ENCODE peak calls at places on chromosomes 5 and 9, in ten cellular contexts. Q, T, R, S, W, Z, V, Y, M and B are unnamed samples.

GRCh38 chr5:43642428-43642827 is 39.4 kb downstream of the NNT start:
- DNase-seq in Q (no peak), T (no peak), R (no peak), S (no peak), W (no peak), Z (no peak), V (no peak), Y (no peak), M (no peak), B (no peak)

GRCh38 chr9:110115868-110116542 is 92.0 kb downstream of the C9orf152 start:
- DNase-seq in Q (no peak), T (peak; percentile 64), R (peak; percentile 9), S (peak; percentile 73), W (no peak), Z (no peak), V (no peak), Y (no peak), M (peak; percentile 97), B (no peak)

GRCh38 chr5:179294891-179295777 is 50.1 kb downstream of the ADAMTS2 start:
- DNase-seq in Q (no peak), T (peak; percentile 85), R (no peak), S (no peak), W (no peak), Z (no peak), V (no peak), Y (no peak), M (no peak), B (no peak)

GRCh38 chr5:60437308-60437707 is 262.7 kb downstream of the DEPDC1B start:
- DNase-seq in Q (no peak), T (no peak), R (no peak), S (no peak), W (no peak), Z (no peak), V (no peak), Y (no peak), M (no peak), B (no peak)

GRCh38 chr9:26170224-26170623 is 492.0 kb upstream of the TUSC1 start:
- DNase-seq in Q (no peak), T (peak; percentile 43), R (no peak), S (no peak), W (no peak), Z (no peak), V (no peak), Y (no peak), M (no peak), B (no peak)

GRCh38 chr9:109401169-109401989 is 80.5 kb upstream of the EPB41L4B start:
- DNase-seq in Q (no peak), T (peak; percentile 71), R (no peak), S (no peak), W (peak; percentile 74), Z (peak; percentile 73), V (peak; percentile 34), Y (no peak), M (peak; percentile 68), B (peak; percentile 72)

GRCh38 chr5:114467729-114468128 is 105.9 kb downstream of the KCNN2 start:
- DNase-seq in Q (no peak), T (no peak), R (no peak), S (no peak), W (no peak), Z (no peak), V (no peak), Y (no peak), M (no peak), B (no peak)

GRCh38 chr5:121913397-121913796 is 48.4 kb upstream of the SRFBP1 start:
- DNase-seq in Q (no peak), T (no peak), R (no peak), S (no peak), W (peak; percentile 12), Z (no peak), V (peak; percentile 85), Y (no peak), M (no peak), B (no peak)

GRCh38 chr5:11048760-11049159 is 287.7 kb upstream of the DAP start:
- DNase-seq in Q (no peak), T (no peak), R (no peak), S (no peak), W (no peak), Z (no peak), V (no peak), Y (no peak), M (no peak), B (no peak)

GRCh38 chr5:134374234-134374633 is 2.9 kb downstream of the UBE2B start:
- DNase-seq in Q (no peak), T (no peak), R (no peak), S (no peak), W (no peak), Z (no peak), V (no peak), Y (no peak), M (no peak), B (no peak)

GRCh38 chr9:32627394-32627954 is 8.0 kb downstream of the TAF1L start:
- DNase-seq in Q (no peak), T (no peak), R (no peak), S (no peak), W (no peak), Z (no peak), V (no peak), Y (no peak), M (peak; percentile 86), B (no peak)

GRCh38 chr5:35660451-35660850 is 42.8 kb downstream of the SPEF2 start:
- DNase-seq in Q (no peak), T (no peak), R (no peak), S (no peak), W (no peak), Z (no peak), V (no peak), Y (no peak), M (no peak), B (no peak)

GRCh38 chr5:73061593-73061992 is 58.8 kb upstream of the TMEM171 start:
- DNase-seq in Q (no peak), T (no peak), R (no peak), S (no peak), W (no peak), Z (no peak), V (no peak), Y (no peak), M (no peak), B (no peak)

GRCh38 chr9:3824589-3824988 is 298.8 kb upstream of the RFX3 start:
- DNase-seq in Q (no peak), T (peak; percentile 22), R (no peak), S (no peak), W (no peak), Z (no peak), V (no peak), Y (no peak), M (no peak), B (no peak)

GRCh38 chr9:35108946-35109575 is 6.1 kb upstream of the STOML2 start:
- DNase-seq in Q (no peak), T (no peak), R (no peak), S (no peak), W (no peak), Z (no peak), V (no peak), Y (no peak), M (no peak), B (no peak)

GRCh38 chr9:134153450-134153849 is 10.9 kb downstream of the RNU6ATAC start:
- DNase-seq in Q (no peak), T (no peak), R (no peak), S (no peak), W (no peak), Z (no peak), V (no peak), Y (no peak), M (no peak), B (no peak)

GRCh38 chr5:144549580-144549979 is 378.9 kb downstream of the KCTD16 start:
- DNase-seq in Q (no peak), T (no peak), R (no peak), S (no peak), W (no peak), Z (no peak), V (peak; percentile 47), Y (no peak), M (no peak), B (no peak)

GRCh38 chr9:136305822-136306690 is 2.2 kb upstream of the CCDC187 start:
- DNase-seq in Q (no peak), T (no peak), R (no peak), S (no peak), W (no peak), Z (no peak), V (no peak), Y (no peak), M (no peak), B (peak; percentile 71)

GRCh38 chr9:106502930-106503329 is 360.0 kb upstream of the ZNF462 start:
- DNase-seq in Q (no peak), T (no peak), R (no peak), S (no peak), W (no peak), Z (no peak), V (no peak), Y (no peak), M (no peak), B (no peak)

GRCh38 chr5:9544502-9545300 is 1.2 kb downstream of the SEMA5A start:
- DNase-seq in Q (peak; percentile 28), T (peak; percentile 88), R (peak; percentile 78), S (peak; percentile 63), W (peak; percentile 67), Z (peak; percentile 59), V (peak; percentile 93), Y (no peak), M (peak; percentile 58), B (peak; percentile 95)

GRCh38 chr9:97528529-97529230 is 27.2 kb downstream of the TMOD1 start:
- DNase-seq in Q (no peak), T (no peak), R (no peak), S (no peak), W (no peak), Z (no peak), V (no peak), Y (no peak), M (no peak), B (no peak)

GRCh38 chr5:173890195-173890951 is 2.2 kb downstream of the CPEB4 start:
- DNase-seq in Q (no peak), T (peak; percentile 33), R (no peak), S (no peak), W (no peak), Z (no peak), V (peak; percentile 47), Y (no peak), M (no peak), B (peak; percentile 31)

GRCh38 chr9:98087420-98088354 is 31.2 kb downstream of the NANS start:
- DNase-seq in Q (no peak), T (peak; percentile 63), R (no peak), S (no peak), W (no peak), Z (no peak), V (no peak), Y (peak; percentile 28), M (peak; percentile 69), B (peak; percentile 48)

GRCh38 chr9:133694686-133695085 is 43.5 kb downstream of the SARDH start:
- DNase-seq in Q (no peak), T (no peak), R (no peak), S (no peak), W (no peak), Z (no peak), V (no peak), Y (no peak), M (no peak), B (no peak)

GRCh38 chr5:24788829-24789509 is 144.2 kb upstream of the CDH10 start:
- DNase-seq in Q (no peak), T (peak; percentile 53), R (no peak), S (peak; percentile 4), W (no peak), Z (no peak), V (no peak), Y (no peak), M (peak; percentile 52), B (no peak)

GRCh38 chr5:65803699-65804426 is 81.9 kb downstream of the NLN start:
- DNase-seq in Q (no peak), T (no peak), R (no peak), S (no peak), W (no peak), Z (no peak), V (no peak), Y (no peak), M (no peak), B (no peak)

GRCh38 chr5:142830241-142831018 is 60.3 kb downstream of the ARHGAP26 start:
- DNase-seq in Q (no peak), T (peak; percentile 39), R (no peak), S (no peak), W (no peak), Z (no peak), V (no peak), Y (no peak), M (no peak), B (no peak)

GRCh38 chr5:107937710-107938355 is 267.1 kb upstream of the EFNA5 start:
- DNase-seq in Q (no peak), T (no peak), R (no peak), S (no peak), W (peak; percentile 50), Z (no peak), V (no peak), Y (no peak), M (no peak), B (no peak)